ENCODE peak calls at places on chromosome 9, in seven cellular contexts. One of them, this sample, is unnamed.
A peak's percentile ranks its signal among the peaks of the same experiment; 100 is the strongest.

GRCh38 chr9:131398204-131398603 is 4.3 kb downstream of the PRRC2B start:
- DNase-seq in spleen: peak; percentile 84
- DNase-seq in breast epithelium: no peak
- DNase-seq in upper lobe of left lung: peak; percentile 80
- DNase-seq in endothelial cell of umbilical vein: peak; percentile 49
- DNase-seq in stomach: peak; percentile 54
- DNase-seq in HCT116: no peak
- DNase-seq in this sample: peak; percentile 45

GRCh38 chr9:136372561-136373299 is 739 bp downstream of the CARD9 start:
- DNase-seq in spleen: peak; percentile 90
- DNase-seq in breast epithelium: no peak
- DNase-seq in upper lobe of left lung: peak; percentile 88
- DNase-seq in endothelial cell of umbilical vein: peak; percentile 12
- DNase-seq in stomach: peak; percentile 69
- DNase-seq in HCT116: no peak
- DNase-seq in this sample: peak; percentile 49

GRCh38 chr9:138062196-138062595 is 184.6 kb downstream of the CACNA1B start:
- DNase-seq in spleen: no peak
- DNase-seq in breast epithelium: peak; percentile 40
- DNase-seq in upper lobe of left lung: peak; percentile 6
- DNase-seq in endothelial cell of umbilical vein: no peak
- DNase-seq in stomach: no peak
- DNase-seq in HCT116: no peak
- DNase-seq in this sample: no peak

GRCh38 chr9:136676297-136676794 is 10.9 kb downstream of the AGPAT2 start:
- DNase-seq in spleen: no peak
- DNase-seq in breast epithelium: no peak
- DNase-seq in upper lobe of left lung: no peak
- DNase-seq in endothelial cell of umbilical vein: peak; percentile 23
- DNase-seq in stomach: no peak
- DNase-seq in HCT116: no peak
- DNase-seq in this sample: no peak

GRCh38 chr9:98057095-98057799 is 715 bp downstream of the NANS start:
- DNase-seq in spleen: no peak
- DNase-seq in breast epithelium: no peak
- DNase-seq in upper lobe of left lung: no peak
- DNase-seq in endothelial cell of umbilical vein: peak; percentile 46
- DNase-seq in stomach: no peak
- DNase-seq in HCT116: no peak
- DNase-seq in this sample: no peak

GRCh38 chr9:121604242-121604641 is 47.2 kb upstream of the DAB2IP start:
- DNase-seq in spleen: no peak
- DNase-seq in breast epithelium: no peak
- DNase-seq in upper lobe of left lung: peak; percentile 70
- DNase-seq in endothelial cell of umbilical vein: no peak
- DNase-seq in stomach: peak; percentile 42
- DNase-seq in HCT116: no peak
- DNase-seq in this sample: no peak

GRCh38 chr9:136764301-136764891 is at the start of gene LCN15:
- DNase-seq in spleen: no peak
- DNase-seq in breast epithelium: no peak
- DNase-seq in upper lobe of left lung: no peak
- DNase-seq in endothelial cell of umbilical vein: no peak
- DNase-seq in stomach: no peak
- DNase-seq in HCT116: no peak
- DNase-seq in this sample: no peak

GRCh38 chr9:28824410-28824963 is 1251.2 kb upstream of the C9orf72 start:
- DNase-seq in spleen: no peak
- DNase-seq in breast epithelium: no peak
- DNase-seq in upper lobe of left lung: no peak
- DNase-seq in endothelial cell of umbilical vein: no peak
- DNase-seq in stomach: no peak
- DNase-seq in HCT116: no peak
- DNase-seq in this sample: no peak

GRCh38 chr9:116100711-116101111 is 52.9 kb upstream of the PAPPA start:
- DNase-seq in spleen: no peak
- DNase-seq in breast epithelium: no peak
- DNase-seq in upper lobe of left lung: no peak
- DNase-seq in endothelial cell of umbilical vein: no peak
- DNase-seq in stomach: no peak
- DNase-seq in HCT116: no peak
- DNase-seq in this sample: no peak

DNA sequence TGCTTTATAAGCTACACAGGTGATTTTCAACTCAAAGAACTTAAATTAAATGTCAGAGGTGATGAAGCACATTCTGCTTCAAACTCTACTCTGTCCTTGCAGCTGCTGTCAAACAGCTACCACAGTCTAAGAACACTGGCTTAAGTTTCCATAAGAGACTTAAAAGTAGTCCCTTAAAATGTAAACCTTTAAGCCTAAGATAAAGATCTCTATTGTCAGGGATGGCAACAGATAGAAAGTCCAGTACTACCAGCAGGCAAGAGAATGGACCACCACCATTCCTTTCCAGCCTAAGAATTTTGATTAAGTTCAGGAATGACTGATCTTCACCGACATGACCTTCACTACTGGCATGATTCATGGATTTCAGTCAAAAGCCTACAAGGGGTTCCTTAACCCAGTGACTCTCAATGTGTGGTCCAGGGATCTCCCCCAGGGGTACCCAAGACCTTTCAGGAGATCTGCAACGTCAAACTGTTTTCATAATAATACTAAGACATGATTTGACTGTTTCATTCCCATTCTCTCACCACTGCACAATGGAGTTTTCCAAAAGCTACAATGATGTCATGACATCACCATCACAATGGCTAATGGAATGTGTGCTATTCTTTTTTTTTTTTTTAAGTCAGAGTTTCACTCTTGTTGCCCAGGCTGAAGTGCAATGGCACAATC is 41.1 kb upstream of the PLPP6 start:
- DNase-seq in spleen: no peak
- DNase-seq in breast epithelium: no peak
- DNase-seq in upper lobe of left lung: no peak
- DNase-seq in endothelial cell of umbilical vein: peak; percentile 26
- DNase-seq in stomach: no peak
- DNase-seq in HCT116: no peak
- DNase-seq in this sample: no peak
- H3K27ac ChIP-seq in spleen: no peak overlapping the region
- H3K27ac ChIP-seq in breast epithelium: no peak overlapping the region
- H3K27ac ChIP-seq in upper lobe of left lung: no peak overlapping the region
- H3K27ac ChIP-seq in endothelial cell of umbilical vein: no peak overlapping the region
- H3K27ac ChIP-seq in stomach: no peak overlapping the region
- H3K27ac ChIP-seq in HCT116: no peak overlapping the region
- H3K27ac ChIP-seq in this sample: no peak overlapping the region

GRCh38 chr9:87193925-87194380 is 246.6 kb upstream of the GAS1 start:
- DNase-seq in spleen: no peak
- DNase-seq in breast epithelium: no peak
- DNase-seq in upper lobe of left lung: no peak
- DNase-seq in endothelial cell of umbilical vein: no peak
- DNase-seq in stomach: no peak
- DNase-seq in HCT116: no peak
- DNase-seq in this sample: no peak
- TF ChIP-seq POLR2AphosphoS5 in spleen: no peak
- TF ChIP-seq POLR2AphosphoS5 in breast epithelium: no peak
- TF ChIP-seq POLR2AphosphoS5 in upper lobe of left lung: no peak
- TF ChIP-seq POLR2AphosphoS5 in endothelial cell of umbilical vein: no peak
- TF ChIP-seq POLR2AphosphoS5 in stomach: no peak
- TF ChIP-seq POLR2AphosphoS5 in HCT116: no peak
- TF ChIP-seq POLR2AphosphoS5 in this sample: no peak

DNA sequence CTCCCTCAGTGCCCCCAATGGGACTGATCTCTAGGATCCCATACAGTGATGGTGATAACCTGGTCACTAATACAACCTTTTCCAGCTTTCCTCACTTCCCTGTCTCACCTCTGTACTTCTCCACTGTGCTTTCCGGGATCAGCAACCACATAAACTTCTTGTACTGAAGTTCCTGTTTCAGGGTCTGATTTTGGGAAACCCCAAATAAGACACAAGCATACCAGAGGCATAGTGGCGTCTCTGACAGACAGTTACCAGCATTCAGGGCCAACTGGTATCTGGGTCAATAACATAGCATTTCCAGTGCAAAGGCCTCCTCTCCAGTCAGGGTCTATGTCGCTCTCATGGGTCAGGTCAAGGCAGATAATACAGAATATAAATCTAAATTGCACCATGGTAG is 64.3 kb downstream of the GLDC start:
- DNase-seq in spleen: no peak
- DNase-seq in breast epithelium: no peak
- DNase-seq in upper lobe of left lung: no peak
- DNase-seq in endothelial cell of umbilical vein: no peak
- DNase-seq in stomach: no peak
- DNase-seq in HCT116: no peak
- DNase-seq in this sample: no peak
- H3K4me1 ChIP-seq in spleen: no peaks in the 10 kb centered on the region
- H3K4me1 ChIP-seq in breast epithelium: no peaks in the 10 kb centered on the region
- H3K4me1 ChIP-seq in upper lobe of left lung: no peaks in the 10 kb centered on the region
- H3K4me1 ChIP-seq in endothelial cell of umbilical vein: no peaks in the 10 kb centered on the region
- H3K4me1 ChIP-seq in stomach: no peaks in the 10 kb centered on the region
- H3K4me1 ChIP-seq in HCT116: no peaks in the 10 kb centered on the region
- H3K4me1 ChIP-seq in this sample: no peaks in the 10 kb centered on the region

GRCh38 chr9:123488683-123489321 is 132.8 kb downstream of the CRB2 start:
- DNase-seq in spleen: peak; percentile 42
- DNase-seq in breast epithelium: no peak
- DNase-seq in upper lobe of left lung: no peak
- DNase-seq in endothelial cell of umbilical vein: no peak
- DNase-seq in stomach: no peak
- DNase-seq in HCT116: no peak
- DNase-seq in this sample: no peak
- H3K27ac ChIP-seq in spleen: no peak overlapping the region
- H3K27ac ChIP-seq in breast epithelium: no peak overlapping the region
- H3K27ac ChIP-seq in upper lobe of left lung: no peak overlapping the region
- H3K27ac ChIP-seq in endothelial cell of umbilical vein: no peak overlapping the region
- H3K27ac ChIP-seq in stomach: no peak overlapping the region
- H3K27ac ChIP-seq in HCT116: no peak overlapping the region
- H3K27ac ChIP-seq in this sample: no peak overlapping the region

GRCh38 chr9:4297151-4297794 is 2.6 kb downstream of the GLIS3 start:
- DNase-seq in spleen: peak; percentile 79
- DNase-seq in breast epithelium: peak; percentile 64
- DNase-seq in upper lobe of left lung: peak; percentile 87
- DNase-seq in endothelial cell of umbilical vein: peak; percentile 78
- DNase-seq in stomach: peak; percentile 67
- DNase-seq in HCT116: peak; percentile 79
- DNase-seq in this sample: peak; percentile 80

GRCh38 chr9:4297795-4298254 is 2.0 kb downstream of the GLIS3 start:
- DNase-seq in spleen: peak; percentile 81
- DNase-seq in breast epithelium: no peak
- DNase-seq in upper lobe of left lung: peak; percentile 78
- DNase-seq in endothelial cell of umbilical vein: peak; percentile 64
- DNase-seq in stomach: peak; percentile 58
- DNase-seq in HCT116: no peak
- DNase-seq in this sample: peak; percentile 67

GRCh38 chr9:4296217-4296616 is 3.7 kb downstream of the GLIS3 start:
- DNase-seq in spleen: no peak
- DNase-seq in breast epithelium: no peak
- DNase-seq in upper lobe of left lung: no peak
- DNase-seq in endothelial cell of umbilical vein: no peak
- DNase-seq in stomach: no peak
- DNase-seq in HCT116: no peak
- DNase-seq in this sample: no peak

GRCh38 chr9:4299006-4299795 is 667 bp downstream of the GLIS3 start:
- DNase-seq in spleen: peak; percentile 76
- DNase-seq in breast epithelium: no peak
- DNase-seq in upper lobe of left lung: peak; percentile 30
- DNase-seq in endothelial cell of umbilical vein: peak; percentile 62
- DNase-seq in stomach: peak; percentile 29
- DNase-seq in HCT116: no peak
- DNase-seq in this sample: peak; percentile 30

DNA sequence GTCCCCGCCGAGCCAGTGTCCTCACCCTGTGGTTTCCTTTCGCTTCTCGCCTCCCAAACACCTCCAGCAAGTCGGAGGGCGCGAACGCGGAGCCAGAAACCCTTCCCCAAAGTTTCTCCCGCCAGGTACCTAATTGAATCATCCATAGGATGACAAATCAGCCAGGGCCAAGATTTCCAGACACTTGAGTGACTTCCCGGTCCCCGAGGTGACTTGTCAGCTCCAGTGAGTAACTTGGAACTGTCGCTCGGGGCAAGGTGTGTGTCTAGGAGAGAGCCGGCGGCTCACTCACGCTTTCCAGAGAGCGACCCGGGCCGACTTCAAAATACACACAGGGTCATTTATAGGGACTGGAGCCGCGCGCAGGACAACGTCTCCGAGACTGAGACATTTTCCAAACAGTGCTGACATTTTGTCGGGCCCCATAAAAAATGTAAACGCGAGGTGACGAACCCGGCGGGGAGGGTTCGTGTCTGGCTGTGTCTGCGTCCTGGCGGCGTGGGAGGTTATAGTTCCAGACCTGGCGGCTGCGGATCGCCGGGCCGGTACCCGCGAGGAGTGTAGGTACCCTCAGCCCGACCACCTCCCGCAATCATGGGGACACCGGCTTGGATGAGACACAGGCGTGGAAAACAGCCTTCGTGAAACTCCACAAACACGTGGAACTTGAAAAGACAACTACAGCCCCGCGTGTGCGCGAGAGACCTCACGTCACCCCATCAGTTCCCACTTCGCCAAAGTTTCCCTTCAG is 1.4 kb downstream of the GLIS3 start:
- DNase-seq in spleen: no peak
- DNase-seq in breast epithelium: no peak
- DNase-seq in upper lobe of left lung: peak; percentile 49
- DNase-seq in endothelial cell of umbilical vein: peak; percentile 53
- DNase-seq in stomach: peak; percentile 43
- DNase-seq in HCT116: no peak
- DNase-seq in this sample: peak; percentile 56
- TF ChIP-seq POLR2AphosphoS5 in spleen: no peak
- TF ChIP-seq POLR2AphosphoS5 in breast epithelium: no peak
- TF ChIP-seq POLR2AphosphoS5 in upper lobe of left lung: no peak
- TF ChIP-seq POLR2AphosphoS5 in endothelial cell of umbilical vein: no peak
- TF ChIP-seq POLR2AphosphoS5 in stomach: no peak
- TF ChIP-seq POLR2AphosphoS5 in HCT116: peak; percentile 17
- TF ChIP-seq POLR2AphosphoS5 in this sample: no peak

This sample was measured in transverse colon.